ENCODE peak calls at places on chromosome 15, in eight cellular contexts. H is ELR; E is RKO; Y is naive thymus-derived CD4-positive, alpha-beta T cell; D is NB4; N is SW480; A is kidney tubule cell; M is naive thymus-derived CD8-positive, alpha-beta T cell. I is an unnamed sample.

GRCh38 chr15:88018865-88019626 is 237.5 kb downstream of the NTRK3 start:
- DNase-seq in A (peak), E (no peak), Y (no peak), H (peak), D (no peak), N (no peak), M (no peak), I (no peak)

GRCh38 chr15:38036790-38037338 is 102.4 kb downstream of the TMCO5A start:
- DNase-seq in H (no peak), D (no peak), Y (no peak), M (no peak), E (no peak), A (no peak), N (no peak), I (no peak)

GRCh38 chr15:35618260-35619188 is 72.6 kb upstream of the DPH6 start:
- DNase-seq in Y (no peak), N (no peak), D (no peak), M (no peak), H (no peak), E (no peak), A (no peak), I (no peak)

GRCh38 chr15:64842099-64842940 is 605 bp downstream of the PLEKHO2 start:
- DNase-seq in N (no peak), E (peak), Y (no peak), M (no peak), A (peak), D (peak), H (peak), I (no peak)

GRCh38 chr15:23687143-23687470 is at the start of gene NDN:
- DNase-seq in A (peak), N (no peak), E (no peak), M (no peak), H (no peak), Y (no peak), D (no peak), I (no peak)

GRCh38 chr15:99096894-99097426 is 7.9 kb upstream of the SYNM start:
- DNase-seq in E (no peak), D (no peak), M (no peak), N (no peak), A (no peak), Y (no peak), H (no peak), I (no peak)

GRCh38 chr15:63448261-63448660 is 56.1 kb upstream of the USP3 start:
- DNase-seq in A (no peak), E (no peak), H (no peak), M (no peak), D (peak), N (no peak), Y (no peak), I (peak)

GRCh38 chr15:99177679-99178078 is 71.7 kb downstream of the TTC23 start:
- DNase-seq in A (no peak), E (no peak), D (no peak), N (no peak), M (no peak), H (no peak), Y (no peak), I (no peak)

GRCh38 chr15:73908030-73908821 is 18.0 kb upstream of the LOXL1 start:
- DNase-seq in N (peak), A (peak), Y (peak), E (peak), D (peak), M (peak), H (peak), I (peak)

GRCh38 chr15:96585634-96586386 is 255.3 kb downstream of the NR2F2 start:
- DNase-seq in E (peak), D (peak), Y (no peak), M (no peak), N (peak), H (peak), A (peak), I (no peak)

GRCh38 chr15:29056839-29057450 is 171.2 kb downstream of the APBA2 start:
- DNase-seq in E (no peak), N (no peak), A (no peak), Y (no peak), H (no peak), M (no peak), D (no peak), I (no peak)

GRCh38 chr15:73495171-73495570 is 52.2 kb downstream of the REC114 start:
- DNase-seq in N (no peak), Y (no peak), E (no peak), A (no peak), D (no peak), H (no peak), M (no peak), I (no peak)

GRCh38 chr15:89662893-89663673 is 7.8 kb upstream of the KIF7 start:
- DNase-seq in D (no peak), H (peak), M (no peak), Y (no peak), A (peak), E (no peak), N (peak), I (no peak)

GRCh38 chr15:48695088-48695834 is 49.8 kb upstream of the FBN1 start:
- DNase-seq in E (peak), M (no peak), D (no peak), H (peak), A (peak), Y (no peak), N (no peak), I (no peak)

GRCh38 chr15:47725924-47726323 is 8.6 kb downstream of the SEMA6D start:
- DNase-seq in A (no peak), E (no peak), Y (no peak), N (no peak), M (no peak), H (no peak), D (no peak), I (no peak)

GRCh38 chr15:99279290-99279689 is 28.0 kb downstream of the LRRC28 start:
- DNase-seq in H (no peak), D (peak), Y (no peak), E (no peak), N (no peak), M (no peak), A (no peak), I (no peak)

GRCh38 chr15:36643551-36643950 is 64.1 kb downstream of the CDIN1 start:
- DNase-seq in A (peak), M (no peak), N (no peak), E (no peak), Y (no peak), D (no peak), H (peak), I (no peak)

GRCh38 chr15:78726870-78727551 is 84.3 kb downstream of the ADAMTS7 start:
- DNase-seq in D (peak), Y (no peak), E (peak), A (peak), M (no peak), N (peak), H (peak), I (no peak)

GRCh38 chr15:75694241-75695182 is 18.1 kb downstream of the CSPG4 start:
- DNase-seq in D (peak), A (peak), H (peak), Y (no peak), M (no peak), N (peak), E (peak), I (peak)

GRCh38 chr15:26355671-26356070 is 417.2 kb downstream of the GABRB3 start:
- DNase-seq in D (no peak), Y (no peak), H (no peak), M (no peak), N (no peak), A (no peak), E (no peak), I (no peak)

GRCh38 chr15:67225336-67225735 is 29.1 kb downstream of the AAGAB start:
- DNase-seq in D (no peak), E (no peak), N (no peak), A (no peak), M (no peak), Y (no peak), H (peak), I (no peak)

GRCh38 chr15:56758770-56759449 is 25.6 kb upstream of the ZNF280D start:
- DNase-seq in M (no peak), H (peak), E (no peak), A (peak), N (no peak), D (no peak), Y (no peak), I (no peak)

GRCh38 chr15:95259513-95259912 is 1028.2 kb downstream of the MCTP2 start:
- DNase-seq in E (peak), M (peak), D (peak), Y (peak), N (peak), A (peak), H (peak), I (peak)

GRCh38 chr15:70974004-70974832 is 81.6 kb downstream of the LRRC49 start:
- DNase-seq in M (no peak), D (peak), A (peak), Y (no peak), N (peak), H (peak), E (peak), I (peak)

GRCh38 chr15:36579792-36580431 is 486 bp downstream of the CDIN1 start:
- DNase-seq in Y (no peak), A (no peak), H (no peak), E (peak), M (peak), N (peak), D (no peak), I (peak)